ENCODE peak calls at places on chromosomes 7 and 10, in ten cellular contexts. A is fibroblast of lung; K is SK-N-SH; J is dorsolateral prefrontal cortex; C is HFFc6; T is Calu3; O is CD8-positive, alpha-beta T cell; N is upper lobe of right lung; Q is mesothelial cell of epicardium; I is HFF-Myc. Z is an unnamed sample.

GRCh38 chr10:5283305-5284158 is 81.2 kb upstream of the UCN3 start:
- DNase-seq in N (peak), A (peak), I (no peak), K (peak), C (peak), J (no peak), T (peak), Q (no peak), O (peak), Z (peak)

GRCh38 chr10:101227765-101228681 is 1.2 kb downstream of the LBX1 start:
- DNase-seq in T (no peak), N (no peak), I (no peak), K (peak), Q (no peak), A (no peak), C (no peak), O (no peak), J (no peak), Z (no peak)

GRCh38 chr7:128811631-128812430 is 18.4 kb upstream of the FLNC start:
- DNase-seq in C (no peak), A (no peak), K (no peak), J (peak), I (no peak), T (no peak), N (no peak), O (no peak), Q (no peak), Z (no peak)

GRCh38 chr7:134444198-134444960 is 14.5 kb downstream of the AKR1B1 start:
- DNase-seq in O (no peak), A (no peak), K (no peak), Q (no peak), I (no peak), N (no peak), J (no peak), C (no peak), T (no peak), Z (no peak)

GRCh38 chr7:142328006-142328405 is 70.1 kb upstream of the PRSS58 start:
- DNase-seq in C (no peak), O (no peak), T (no peak), J (no peak), Q (no peak), I (no peak), N (no peak), A (no peak), K (no peak), Z (no peak)

GRCh38 chr7:36315309-36315948 is 74.2 kb upstream of the ANLN start:
- DNase-seq in I (no peak), A (no peak), J (no peak), K (no peak), Q (no peak), N (no peak), C (no peak), O (no peak), T (peak), Z (no peak)

GRCh38 chr10:73969224-73969811 is 28.6 kb upstream of the VCL start:
- DNase-seq in Q (no peak), C (no peak), O (no peak), N (no peak), I (no peak), J (no peak), K (no peak), T (no peak), A (no peak), Z (no peak)

GRCh38 chr7:101066141-101066857 is 19.0 kb upstream of the TRIM56 start:
- DNase-seq in N (no peak), A (no peak), K (no peak), O (no peak), C (no peak), J (no peak), T (no peak), I (no peak), Q (no peak), Z (no peak)

GRCh38 chr7:4144801-4145470 is 537.2 kb upstream of the FOXK1 start:
- DNase-seq in T (no peak), C (no peak), J (no peak), Q (peak), K (peak), A (peak), O (no peak), I (no peak), N (no peak), Z (no peak)

GRCh38 chr10:114281461-114281860 is 42.4 kb downstream of the VWA2 start:
- DNase-seq in Q (no peak), T (no peak), N (peak), C (no peak), A (no peak), K (no peak), J (no peak), O (no peak), I (no peak), Z (no peak)

GRCh38 chr10:119644215-119644826 is 6.9 kb upstream of the BAG3 start:
- DNase-seq in N (no peak), K (no peak), O (no peak), T (no peak), J (no peak), I (no peak), C (no peak), A (no peak), Q (no peak), Z (no peak)

GRCh38 chr7:156988605-156989185 is 21.8 kb downstream of the MNX1 start:
- DNase-seq in N (no peak), J (no peak), A (no peak), T (no peak), O (no peak), C (no peak), I (no peak), K (peak), Q (no peak), Z (no peak)

GRCh38 chr7:108014747-108015682 is 12.1 kb upstream of the LAMB1 start:
- DNase-seq in K (no peak), Q (no peak), N (no peak), T (no peak), I (no peak), A (peak), O (no peak), J (no peak), C (peak), Z (no peak)

GRCh38 chr7:150845471-150845870 is 6.8 kb upstream of the AOC1 start:
- DNase-seq in A (no peak), N (no peak), I (no peak), K (peak), Q (no peak), T (no peak), J (no peak), C (no peak), O (no peak), Z (no peak)

GRCh38 chr7:110131344-110131743 is 959.6 kb upstream of the LRRN3 start:
- DNase-seq in Q (no peak), C (no peak), T (no peak), A (no peak), I (no peak), O (no peak), J (no peak), K (no peak), N (no peak), Z (no peak)

GRCh38 chr7:17236161-17236560 is 62.3 kb upstream of the AHR start:
- DNase-seq in Q (no peak), I (no peak), C (no peak), O (no peak), K (no peak), T (no peak), A (no peak), N (no peak), J (no peak), Z (no peak)

GRCh38 chr10:49709934-49710333 is 30.5 kb downstream of the C10orf53 start:
- DNase-seq in N (no peak), T (no peak), O (no peak), C (no peak), I (no peak), Q (no peak), J (no peak), A (no peak), K (no peak), Z (no peak)

GRCh38 chr10:132774179-132774904 is 11.6 kb downstream of the NKX6-2 start:
- DNase-seq in J (no peak), T (no peak), C (no peak), Q (no peak), O (no peak), N (no peak), I (no peak), A (no peak), K (no peak), Z (no peak)

GRCh38 chr10:86757110-86757790 is 831 bp downstream of the BMPR1A start:
- DNase-seq in J (peak), Q (peak), N (peak), T (peak), A (peak), C (peak), I (peak), O (peak), K (no peak), Z (no peak)

GRCh38 chr7:116588641-116589594 is 64.1 kb downstream of the CAV1 start:
- DNase-seq in T (no peak), K (peak), C (peak), O (no peak), A (peak), J (no peak), I (peak), Q (no peak), N (no peak), Z (peak)

GRCh38 chr7:129332354-129333056 is 101.7 kb upstream of the STRIP2 start:
- DNase-seq in N (no peak), K (no peak), T (no peak), I (peak), J (no peak), Q (no peak), C (peak), A (peak), O (no peak), Z (no peak)

GRCh38 chr10:52774182-52774581 is 1.6 kb upstream of the MBL2 start:
- DNase-seq in Q (no peak), C (no peak), I (no peak), O (no peak), T (no peak), J (no peak), N (no peak), A (no peak), K (no peak), Z (no peak)

GRCh38 chr10:24349379-24350110 is 140.6 kb downstream of the KIAA1217 start:
- DNase-seq in C (peak), A (peak), K (no peak), O (no peak), N (no peak), J (no peak), T (no peak), Q (no peak), I (peak), Z (no peak)

GRCh38 chr10:2921956-2922680 is 145.2 kb upstream of the PFKP start:
- DNase-seq in N (no peak), Q (no peak), O (no peak), C (no peak), T (peak), J (no peak), A (peak), K (peak), I (no peak), Z (no peak)

GRCh38 chr10:2920638-2921037 is 146.7 kb upstream of the PFKP start:
- DNase-seq in C (no peak), T (no peak), O (no peak), N (no peak), A (no peak), I (no peak), Q (no peak), K (no peak), J (no peak), Z (no peak)

GRCh38 chr10:2919016-2919415 is 148.3 kb upstream of the PFKP start:
- DNase-seq in Q (no peak), K (no peak), C (no peak), I (no peak), T (no peak), A (no peak), O (no peak), J (no peak), N (no peak), Z (no peak)

GRCh38 chr10:2917926-2918325 is 149.4 kb upstream of the PFKP start:
- DNase-seq in N (no peak), O (no peak), Q (no peak), K (no peak), C (no peak), J (no peak), T (no peak), I (no peak), A (no peak), Z (no peak)

GRCh38 chr10:2920166-2920565 is 147.2 kb upstream of the PFKP start:
- DNase-seq in O (no peak), J (no peak), A (no peak), I (no peak), T (no peak), Q (no peak), N (no peak), C (no peak), K (no peak), Z (no peak)
- TF ChIP-seq CTCF in O (no peak), J (no peak), A (no peak), I (no peak), T (no peak), Q (no peak), N (no peak), C (no peak), K (no peak), Z (no peak)

GRCh38 chr10:99522511-99523250 is 10.1 kb upstream of the NKX2-3 start:
- DNase-seq in N (no peak), O (no peak), C (no peak), K (peak), J (no peak), Q (no peak), I (no peak), T (no peak), A (no peak), Z (no peak)
- TF ChIP-seq CTCF in N (no peak), O (no peak), C (no peak), K (no peak), J (no peak), Q (no peak), I (no peak), T (no peak), A (no peak), Z (no peak)

GRCh38 chr10:88120075-88120474 is 256.6 kb downstream of the PTEN start:
- DNase-seq in Q (no peak), A (no peak), N (no peak), J (no peak), I (no peak), K (no peak), C (no peak), T (no peak), O (no peak), Z (no peak)

GRCh38 chr10:88117227-88117626 is 253.8 kb downstream of the PTEN start:
- DNase-seq in I (no peak), Q (no peak), A (peak), O (no peak), J (no peak), T (no peak), C (no peak), K (no peak), N (no peak), Z (no peak)

GRCh38 chr10:88116491-88116890 is 253.1 kb downstream of the PTEN start:
- DNase-seq in T (no peak), N (no peak), Q (no peak), I (no peak), A (peak), J (no peak), C (peak), O (no peak), K (no peak), Z (no peak)

GRCh38 chr10:88118769-88119559 is 255.5 kb downstream of the PTEN start:
- DNase-seq in T (no peak), K (no peak), O (no peak), C (no peak), N (no peak), A (no peak), Q (no peak), I (no peak), J (no peak), Z (no peak)

GRCh38 chr10:88117869-88118632 is 254.6 kb downstream of the PTEN start:
- DNase-seq in K (no peak), I (no peak), A (no peak), N (no peak), C (no peak), J (no peak), O (no peak), Q (no peak), T (no peak), Z (no peak)
- TF ChIP-seq CTCF in K (peak), I (no peak), A (peak), N (no peak), C (peak), J (no peak), O (no peak), Q (no peak), T (no peak), Z (peak)

GRCh38 chr7:121558288-121558687 is 162.2 kb upstream of the FAM3C start:
- DNase-seq in Q (no peak), N (no peak), T (no peak), I (no peak), O (no peak), A (no peak), K (no peak), C (no peak), J (no peak), Z (no peak)

GRCh38 chr7:121562274-121562673 is 166.2 kb upstream of the FAM3C start:
- DNase-seq in C (peak), Q (no peak), T (no peak), N (no peak), O (no peak), I (no peak), K (no peak), J (no peak), A (peak), Z (no peak)

GRCh38 chr7:121561717-121562116 is 165.6 kb upstream of the FAM3C start:
- DNase-seq in O (no peak), Q (no peak), A (no peak), T (peak), K (no peak), C (no peak), J (no peak), I (no peak), N (no peak), Z (no peak)

GRCh38 chr7:121557034-121557892 is 161.2 kb upstream of the FAM3C start:
- DNase-seq in O (no peak), Q (no peak), K (no peak), I (no peak), N (no peak), J (no peak), C (no peak), T (no peak), A (peak), Z (no peak)

GRCh38 chr7:121563177-121563576 is 167.1 kb upstream of the FAM3C start:
- DNase-seq in K (no peak), N (no peak), C (no peak), O (no peak), A (no peak), J (no peak), T (peak), Q (no peak), I (no peak), Z (no peak)
- TF ChIP-seq CTCF in K (peak), N (no peak), C (peak), O (no peak), A (peak), J (no peak), T (peak), Q (no peak), I (peak), Z (no peak)

DNA sequence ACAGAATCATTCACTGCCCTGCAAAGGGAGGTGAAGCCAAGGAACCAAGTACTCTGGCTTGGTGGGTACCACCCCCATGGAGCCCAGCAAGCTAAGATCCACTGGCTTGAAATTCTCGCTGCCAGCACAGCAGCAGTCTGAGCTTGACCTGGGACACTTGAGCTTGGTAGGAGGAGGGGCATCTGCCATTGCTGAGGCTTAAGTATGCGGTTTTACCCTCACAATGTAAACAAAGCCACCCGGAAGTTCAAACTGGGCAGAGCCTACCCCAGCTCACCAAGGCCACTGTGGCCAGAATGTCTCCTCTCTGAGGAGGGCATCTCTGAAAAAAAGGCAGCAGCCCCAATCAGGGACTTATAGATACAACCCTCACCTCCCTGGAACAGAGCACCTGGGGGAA is 1050.0 kb upstream of the GHITM start:
- DNase-seq in J (no peak), A (no peak), T (no peak), K (no peak), O (no peak), N (no peak), I (no peak), C (no peak), Q (no peak), Z (no peak)
- TF ChIP-seq CTCF in J (no peak), A (no peak), T (no peak), K (no peak), O (no peak), N (no peak), I (no peak), C (no peak), Q (no peak), Z (no peak)

DNA sequence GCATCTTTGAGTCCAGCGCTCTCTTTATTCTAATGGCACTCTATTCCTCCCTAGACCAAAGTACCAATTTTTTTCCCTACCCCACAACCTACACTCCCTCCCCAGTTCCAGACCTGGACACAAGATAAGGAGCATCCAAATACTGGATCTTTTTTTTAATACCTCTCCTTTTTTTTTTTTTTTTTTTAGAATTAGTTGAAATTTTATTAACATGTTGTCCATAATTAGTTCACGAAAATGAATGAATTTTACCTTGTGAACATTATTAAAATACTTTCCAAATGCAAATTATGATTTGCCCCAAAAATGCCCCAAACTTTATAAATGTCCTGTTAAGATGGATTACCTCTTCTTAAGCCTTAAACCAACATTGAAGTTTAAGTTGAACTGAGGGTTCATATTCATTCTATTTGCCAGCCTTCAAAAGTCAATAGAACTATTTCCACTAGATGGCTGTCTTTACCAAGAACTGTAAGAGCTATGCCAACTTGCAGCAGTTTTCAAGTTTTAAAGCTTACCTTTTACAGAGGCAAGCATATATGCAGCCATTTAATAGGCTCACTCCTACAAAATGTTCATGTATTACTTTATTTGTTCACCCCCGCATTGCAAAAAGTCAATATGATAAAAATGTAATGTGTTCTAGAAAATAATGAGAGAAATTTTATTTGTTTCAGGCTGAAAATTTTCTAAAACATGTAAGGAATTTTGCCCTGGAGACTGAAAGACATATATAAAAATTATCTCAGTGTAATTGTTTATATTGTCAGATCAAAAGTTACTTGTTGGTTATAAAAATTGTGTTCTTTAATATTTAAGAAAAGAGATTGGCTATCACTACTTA is 39.7 kb upstream of the TNKS2 start:
- DNase-seq in J (no peak), A (peak), K (peak), O (no peak), T (no peak), C (peak), I (peak), N (no peak), Q (no peak), Z (peak)
- TF ChIP-seq CTCF in J (peak), A (peak), K (peak), O (peak), T (peak), C (peak), I (peak), N (peak), Q (no peak), Z (peak)

DNA sequence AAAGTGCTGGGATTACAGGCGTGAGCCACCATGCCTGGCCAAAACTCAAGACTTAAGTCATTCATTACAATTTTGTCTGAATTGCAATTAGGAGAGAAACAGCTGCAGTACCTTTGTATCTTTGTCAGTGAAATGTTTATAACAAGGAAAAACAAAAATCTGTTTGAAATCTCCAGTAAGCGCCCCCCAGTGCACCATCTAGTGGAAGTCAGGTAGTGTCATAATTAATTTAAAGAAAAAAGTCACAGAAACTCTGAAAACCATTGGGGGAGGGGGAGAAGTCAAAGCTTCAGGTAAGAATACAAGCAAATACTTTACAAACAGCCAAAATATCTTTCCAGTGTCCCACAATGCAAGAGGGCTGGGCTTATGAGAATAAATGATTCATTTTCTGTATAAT is 2.8 kb downstream of the MPP7 start:
- DNase-seq in Q (no peak), O (no peak), J (no peak), I (no peak), T (no peak), K (no peak), A (no peak), C (no peak), N (no peak), Z (no peak)
- TF ChIP-seq CTCF in Q (no peak), O (peak), J (no peak), I (peak), T (no peak), K (no peak), A (peak), C (peak), N (no peak), Z (no peak)